ENCODE peak calls at places on chromosomes 16 and 17, in seven cellular contexts. One of them, this sample, is unnamed.

GRCh38 chr17:5788266-5788900 is 204.1 kb upstream of the NLRP1 start:
- DNase-seq in Karpas-422: no peak
- DNase-seq in Peyer's patch: no peak
- DNase-seq in endodermal cell: peak
- DNase-seq in epithelial cell of proximal tubule: no peak
- DNase-seq in adrenal gland: peak
- DNase-seq in tibial nerve: no peak
- DNase-seq in this sample: no peak

GRCh38 chr16:1791256-1791942 is 2.1 kb downstream of the IGFALS start:
- DNase-seq in Karpas-422: no peak
- DNase-seq in Peyer's patch: peak
- DNase-seq in endodermal cell: peak
- DNase-seq in epithelial cell of proximal tubule: no peak
- DNase-seq in adrenal gland: no peak
- DNase-seq in tibial nerve: no peak
- DNase-seq in this sample: no peak

GRCh38 chr16:26531290-26531730 is 535.4 kb upstream of the C16orf82 start:
- DNase-seq in Karpas-422: no peak
- DNase-seq in Peyer's patch: no peak
- DNase-seq in endodermal cell: no peak
- DNase-seq in epithelial cell of proximal tubule: no peak
- DNase-seq in adrenal gland: no peak
- DNase-seq in tibial nerve: no peak
- DNase-seq in this sample: no peak

GRCh38 chr16:89149386-89149785 is 22.2 kb upstream of the CDH15 start:
- DNase-seq in Karpas-422: no peak
- DNase-seq in Peyer's patch: no peak
- DNase-seq in endodermal cell: no peak
- DNase-seq in epithelial cell of proximal tubule: no peak
- DNase-seq in adrenal gland: no peak
- DNase-seq in tibial nerve: no peak
- DNase-seq in this sample: no peak

GRCh38 chr16:30948087-30948955 is 547 bp upstream of the ORAI3 start:
- DNase-seq in Karpas-422: peak
- DNase-seq in Peyer's patch: peak
- DNase-seq in endodermal cell: peak
- DNase-seq in epithelial cell of proximal tubule: peak
- DNase-seq in adrenal gland: peak
- DNase-seq in tibial nerve: peak
- DNase-seq in this sample: peak

GRCh38 chr17:7293131-7293557 is 1.3 kb downstream of the YBX2 start:
- DNase-seq in Karpas-422: no peak
- DNase-seq in Peyer's patch: no peak
- DNase-seq in endodermal cell: no peak
- DNase-seq in epithelial cell of proximal tubule: no peak
- DNase-seq in adrenal gland: no peak
- DNase-seq in tibial nerve: no peak
- DNase-seq in this sample: no peak

GRCh38 chr17:14196337-14196997 is 40.2 kb downstream of the CDRT15 start:
- DNase-seq in Karpas-422: peak
- DNase-seq in Peyer's patch: no peak
- DNase-seq in endodermal cell: peak
- DNase-seq in epithelial cell of proximal tubule: no peak
- DNase-seq in adrenal gland: no peak
- DNase-seq in tibial nerve: no peak
- DNase-seq in this sample: no peak

GRCh38 chr17:16948587-16949376 is 23.1 kb downstream of the TNFRSF13B start:
- DNase-seq in Karpas-422: no peak
- DNase-seq in Peyer's patch: peak
- DNase-seq in endodermal cell: peak
- DNase-seq in epithelial cell of proximal tubule: no peak
- DNase-seq in adrenal gland: no peak
- DNase-seq in tibial nerve: no peak
- DNase-seq in this sample: no peak

GRCh38 chr16:7025616-7026190 is 306.9 kb upstream of the RBFOX1 start:
- DNase-seq in Karpas-422: peak
- DNase-seq in Peyer's patch: peak
- DNase-seq in endodermal cell: peak
- DNase-seq in epithelial cell of proximal tubule: no peak
- DNase-seq in adrenal gland: peak
- DNase-seq in tibial nerve: peak
- DNase-seq in this sample: peak

GRCh38 chr16:57675752-57676623 is 7.9 kb downstream of the ADGRG3 start:
- DNase-seq in Karpas-422: no peak
- DNase-seq in Peyer's patch: no peak
- DNase-seq in endodermal cell: peak
- DNase-seq in epithelial cell of proximal tubule: no peak
- DNase-seq in adrenal gland: no peak
- DNase-seq in tibial nerve: no peak
- DNase-seq in this sample: no peak

GRCh38 chr16:88700636-88701482 is 5.3 kb downstream of the RNF166 start:
- DNase-seq in Karpas-422: peak
- DNase-seq in Peyer's patch: peak
- DNase-seq in endodermal cell: no peak
- DNase-seq in epithelial cell of proximal tubule: no peak
- DNase-seq in adrenal gland: peak
- DNase-seq in tibial nerve: peak
- DNase-seq in this sample: peak

GRCh38 chr17:64216385-64217248 is 46.4 kb downstream of the TEX2 start:
- DNase-seq in Karpas-422: no peak
- DNase-seq in Peyer's patch: peak
- DNase-seq in endodermal cell: peak
- DNase-seq in epithelial cell of proximal tubule: no peak
- DNase-seq in adrenal gland: peak
- DNase-seq in tibial nerve: no peak
- DNase-seq in this sample: no peak

GRCh38 chr17:76997981-76998531 is 129.9 kb downstream of the MGAT5B start:
- DNase-seq in Karpas-422: no peak
- DNase-seq in Peyer's patch: peak
- DNase-seq in endodermal cell: no peak
- DNase-seq in epithelial cell of proximal tubule: no peak
- DNase-seq in adrenal gland: no peak
- DNase-seq in tibial nerve: no peak
- DNase-seq in this sample: no peak

GRCh38 chr16:66474750-66475199 is 47.7 kb downstream of the BEAN1 start:
- DNase-seq in Karpas-422: peak
- DNase-seq in Peyer's patch: peak
- DNase-seq in endodermal cell: peak
- DNase-seq in epithelial cell of proximal tubule: no peak
- DNase-seq in adrenal gland: no peak
- DNase-seq in tibial nerve: no peak
- DNase-seq in this sample: no peak

GRCh38 chr17:2449486-2449885 is 48.6 kb upstream of the MNT start:
- DNase-seq in Karpas-422: no peak
- DNase-seq in Peyer's patch: no peak
- DNase-seq in endodermal cell: no peak
- DNase-seq in epithelial cell of proximal tubule: no peak
- DNase-seq in adrenal gland: no peak
- DNase-seq in tibial nerve: no peak
- DNase-seq in this sample: no peak

GRCh38 chr16:1651509-1652342 is 26.4 kb upstream of the JPT2 start:
- DNase-seq in Karpas-422: no peak
- DNase-seq in Peyer's patch: no peak
- DNase-seq in endodermal cell: no peak
- DNase-seq in epithelial cell of proximal tubule: no peak
- DNase-seq in adrenal gland: no peak
- DNase-seq in tibial nerve: no peak
- DNase-seq in this sample: no peak

GRCh38 chr17:4442582-4442981 is 8.8 kb downstream of the SPNS3 start:
- DNase-seq in Karpas-422: no peak
- DNase-seq in Peyer's patch: no peak
- DNase-seq in endodermal cell: no peak
- DNase-seq in epithelial cell of proximal tubule: no peak
- DNase-seq in adrenal gland: no peak
- DNase-seq in tibial nerve: no peak
- DNase-seq in this sample: no peak

GRCh38 chr16:21560462-21560861 is 38.9 kb upstream of the METTL9 start:
- DNase-seq in Karpas-422: no peak
- DNase-seq in Peyer's patch: peak
- DNase-seq in endodermal cell: no peak
- DNase-seq in epithelial cell of proximal tubule: no peak
- DNase-seq in adrenal gland: no peak
- DNase-seq in tibial nerve: no peak
- DNase-seq in this sample: no peak

GRCh38 chr17:17751489-17751995 is 70.3 kb downstream of the RAI1 start:
- DNase-seq in Karpas-422: no peak
- DNase-seq in Peyer's patch: no peak
- DNase-seq in endodermal cell: peak
- DNase-seq in epithelial cell of proximal tubule: no peak
- DNase-seq in adrenal gland: no peak
- DNase-seq in tibial nerve: no peak
- DNase-seq in this sample: no peak

GRCh38 chr16:586645-587590 is 2.9 kb upstream of the RAB40C start:
- DNase-seq in Karpas-422: no peak
- DNase-seq in Peyer's patch: no peak
- DNase-seq in endodermal cell: no peak
- DNase-seq in epithelial cell of proximal tubule: no peak
- DNase-seq in adrenal gland: no peak
- DNase-seq in tibial nerve: no peak
- DNase-seq in this sample: no peak
- H3K4me3 ChIP-seq in Karpas-422: peak
- H3K4me3 ChIP-seq in Peyer's patch: no peak
- H3K4me3 ChIP-seq in endodermal cell: no peak
- H3K4me3 ChIP-seq in epithelial cell of proximal tubule: no peak
- H3K4me3 ChIP-seq in adrenal gland: no peak
- H3K4me3 ChIP-seq in tibial nerve: no peak
- H3K4me3 ChIP-seq in this sample: no peak

GRCh38 chr16:15489016-15489415 is 54.6 kb downstream of the BMERB1 start:
- DNase-seq in Karpas-422: no peak
- DNase-seq in Peyer's patch: peak
- DNase-seq in endodermal cell: no peak
- DNase-seq in epithelial cell of proximal tubule: no peak
- DNase-seq in adrenal gland: no peak
- DNase-seq in tibial nerve: no peak
- DNase-seq in this sample: no peak
- H3K4me3 ChIP-seq in Karpas-422: no peak
- H3K4me3 ChIP-seq in Peyer's patch: no peak
- H3K4me3 ChIP-seq in endodermal cell: no peak
- H3K4me3 ChIP-seq in epithelial cell of proximal tubule: no peak
- H3K4me3 ChIP-seq in adrenal gland: no peak
- H3K4me3 ChIP-seq in tibial nerve: no peak
- H3K4me3 ChIP-seq in this sample: no peak

GRCh38 chr16:83113811-83114210 is 487.0 kb downstream of the CDH13 start:
- DNase-seq in Karpas-422: no peak
- DNase-seq in Peyer's patch: no peak
- DNase-seq in endodermal cell: no peak
- DNase-seq in epithelial cell of proximal tubule: no peak
- DNase-seq in adrenal gland: no peak
- DNase-seq in tibial nerve: no peak
- DNase-seq in this sample: no peak
- H3K4me3 ChIP-seq in Karpas-422: no peak
- H3K4me3 ChIP-seq in Peyer's patch: no peak
- H3K4me3 ChIP-seq in endodermal cell: no peak
- H3K4me3 ChIP-seq in epithelial cell of proximal tubule: no peak
- H3K4me3 ChIP-seq in adrenal gland: no peak
- H3K4me3 ChIP-seq in tibial nerve: no peak
- H3K4me3 ChIP-seq in this sample: no peak

GRCh38 chr17:31132977-31133376 is 38.2 kb downstream of the NF1 start:
- DNase-seq in Karpas-422: no peak
- DNase-seq in Peyer's patch: no peak
- DNase-seq in endodermal cell: no peak
- DNase-seq in epithelial cell of proximal tubule: no peak
- DNase-seq in adrenal gland: no peak
- DNase-seq in tibial nerve: no peak
- DNase-seq in this sample: no peak

GRCh38 chr17:31128241-31128640 is 33.5 kb downstream of the NF1 start:
- DNase-seq in Karpas-422: no peak
- DNase-seq in Peyer's patch: no peak
- DNase-seq in endodermal cell: no peak
- DNase-seq in epithelial cell of proximal tubule: no peak
- DNase-seq in adrenal gland: no peak
- DNase-seq in tibial nerve: no peak
- DNase-seq in this sample: no peak

GRCh38 chr17:31131299-31131698 is 36.5 kb downstream of the NF1 start:
- DNase-seq in Karpas-422: no peak
- DNase-seq in Peyer's patch: no peak
- DNase-seq in endodermal cell: no peak
- DNase-seq in epithelial cell of proximal tubule: no peak
- DNase-seq in adrenal gland: no peak
- DNase-seq in tibial nerve: no peak
- DNase-seq in this sample: peak

GRCh38 chr17:31134526-31134925 is 39.7 kb downstream of the NF1 start:
- DNase-seq in Karpas-422: no peak
- DNase-seq in Peyer's patch: no peak
- DNase-seq in endodermal cell: no peak
- DNase-seq in epithelial cell of proximal tubule: no peak
- DNase-seq in adrenal gland: no peak
- DNase-seq in tibial nerve: no peak
- DNase-seq in this sample: no peak

DNA sequence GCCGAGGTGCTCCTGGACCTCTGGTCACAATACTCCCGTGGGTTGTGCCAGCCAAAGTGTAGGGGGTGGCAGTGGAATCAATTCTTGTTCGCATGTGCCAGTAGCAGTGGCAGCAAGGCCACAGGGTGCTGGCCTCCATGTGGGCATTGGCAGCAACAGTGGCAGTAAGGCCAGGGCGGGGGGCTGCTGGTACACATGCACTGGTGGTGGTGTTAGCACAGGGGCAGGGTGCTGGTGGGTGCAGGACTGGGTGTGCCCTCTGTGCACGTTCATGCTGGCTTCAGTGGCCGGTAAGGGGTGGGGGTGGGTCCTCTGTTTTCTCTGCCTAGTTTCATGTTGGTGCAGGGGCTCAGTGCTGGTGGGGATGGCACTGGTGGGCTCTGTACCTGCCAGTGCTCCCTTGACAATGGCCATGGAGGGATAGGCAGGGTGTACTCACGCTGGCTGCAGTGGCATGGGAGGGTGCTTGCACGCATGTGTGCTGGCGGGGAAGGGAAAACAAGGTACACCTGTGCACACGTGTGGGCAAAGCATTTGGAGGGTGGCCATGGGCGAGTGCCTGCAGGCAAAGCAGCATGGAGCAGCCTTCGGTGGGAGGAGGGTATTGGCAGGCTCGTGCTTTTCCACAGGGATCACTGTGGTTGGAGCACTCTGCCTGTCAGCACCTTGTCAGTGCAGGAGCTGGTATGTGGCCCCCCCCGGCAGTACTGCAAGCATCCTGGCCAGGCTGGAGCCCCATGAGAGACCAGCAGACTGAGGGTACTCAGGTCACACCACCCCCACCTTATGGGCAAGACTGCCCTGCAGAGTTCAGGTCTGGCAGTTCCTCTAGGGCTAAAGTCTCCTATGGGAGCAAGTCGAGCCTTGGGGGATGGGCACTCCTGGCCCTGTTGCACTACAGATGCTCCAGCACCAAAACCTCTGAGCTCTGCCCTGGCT is 35.8 kb downstream of the NF1 start:
- DNase-seq in Karpas-422: peak
- DNase-seq in Peyer's patch: no peak
- DNase-seq in endodermal cell: peak
- DNase-seq in epithelial cell of proximal tubule: no peak
- DNase-seq in adrenal gland: no peak
- DNase-seq in tibial nerve: no peak
- DNase-seq in this sample: no peak
- H3K4me3 ChIP-seq in Karpas-422: peak
- H3K4me3 ChIP-seq in Peyer's patch: no peak
- H3K4me3 ChIP-seq in endodermal cell: no peak
- H3K4me3 ChIP-seq in epithelial cell of proximal tubule: no peak
- H3K4me3 ChIP-seq in adrenal gland: no peak
- H3K4me3 ChIP-seq in tibial nerve: no peak
- H3K4me3 ChIP-seq in this sample: no peak

GRCh38 chr17:49522329-49522890 is 27.3 kb downstream of the NGFR start:
- DNase-seq in Karpas-422: no peak
- DNase-seq in Peyer's patch: peak
- DNase-seq in endodermal cell: no peak
- DNase-seq in epithelial cell of proximal tubule: no peak
- DNase-seq in adrenal gland: no peak
- DNase-seq in tibial nerve: no peak
- DNase-seq in this sample: no peak
- H3K4me3 ChIP-seq in Karpas-422: no peak
- H3K4me3 ChIP-seq in Peyer's patch: no peak
- H3K4me3 ChIP-seq in endodermal cell: no peak
- H3K4me3 ChIP-seq in epithelial cell of proximal tubule: no peak
- H3K4me3 ChIP-seq in adrenal gland: no peak
- H3K4me3 ChIP-seq in tibial nerve: no peak
- H3K4me3 ChIP-seq in this sample: no peak

This sample was measured in left lung.